ENCODE peak calls at places on chromosomes 11 and 22, in five cellular contexts. D is WERI-Rb-1; A is sigmoid colon; Y is naive thymus-derived CD4-positive, alpha-beta T cell; R is lower leg skin. I is an unnamed sample.

GRCh38 chr22:44221710-44222475 is 41.2 kb downstream of the PARVG start:
- DNase-seq in D (no peak), A (no peak), Y (no peak), R (no peak), I (no peak)

GRCh38 chr22:26800858-26801257 is 143.5 kb downstream of the MIAT start:
- DNase-seq in D (peak), A (no peak), Y (no peak), R (no peak), I (no peak)

GRCh38 chr22:26466196-26466595 is 17.4 kb downstream of the HPS4 start:
- DNase-seq in D (no peak), A (no peak), Y (no peak), R (peak), I (no peak)

GRCh38 chr11:24239930-24240329 is 256.9 kb upstream of the LUZP2 start:
- DNase-seq in D (no peak), A (no peak), Y (no peak), R (no peak), I (no peak)

GRCh38 chr11:43410394-43410793 is 51.7 kb downstream of the TTC17 start:
- DNase-seq in D (no peak), A (no peak), Y (no peak), R (no peak), I (no peak)

GRCh38 chr11:124277809-124278208 is 21.6 kb downstream of the OR8G5 start:
- DNase-seq in D (no peak), A (no peak), Y (no peak), R (no peak), I (no peak)

GRCh38 chr22:43304831-43305230 is 38.3 kb downstream of the SCUBE1 start:
- DNase-seq in D (no peak), A (no peak), Y (no peak), R (no peak), I (no peak)

GRCh38 chr22:45069925-45070324 is 60.1 kb upstream of the PHF21B start:
- DNase-seq in D (no peak), A (no peak), Y (no peak), R (no peak), I (no peak)

GRCh38 chr11:2737876-2738275 is 38.1 kb upstream of the KCNQ1OT1 start:
- DNase-seq in D (no peak), A (no peak), Y (no peak), R (no peak), I (no peak)

GRCh38 chr22:26658671-26659478 is 1.5 kb downstream of the MIAT start:
- DNase-seq in D (peak), A (no peak), Y (peak), R (peak), I (peak)

GRCh38 chr11:45964911-45965389 is 42.5 kb downstream of the LARGE2 start:
- DNase-seq in D (peak), A (peak), Y (peak), R (no peak), I (peak)

GRCh38 chr11:69530278-69531070 is 49.0 kb downstream of the LINC01488 start:
- DNase-seq in D (no peak), A (peak), Y (no peak), R (peak), I (no peak)

GRCh38 chr11:7246179-7246578 is 5.5 kb upstream of the SYT9 start:
- DNase-seq in D (no peak), A (no peak), Y (no peak), R (no peak), I (no peak)

GRCh38 chr11:12968836-12969235 is 40.3 kb upstream of the RASSF10 start:
- DNase-seq in D (no peak), A (no peak), Y (no peak), R (no peak), I (no peak)

GRCh38 chr11:62664405-62665074 is 470 bp downstream of the C11orf98 start:
- DNase-seq in D (peak), A (peak), Y (no peak), R (no peak), I (no peak)

GRCh38 chr11:134038897-134039470 is 29.9 kb upstream of the JAM3 start:
- DNase-seq in D (peak), A (peak), Y (no peak), R (no peak), I (no peak)
- H3K4me3 ChIP-seq in D (peak), A (peak), Y (no peak), R (no peak), I (no peak)

DNA sequence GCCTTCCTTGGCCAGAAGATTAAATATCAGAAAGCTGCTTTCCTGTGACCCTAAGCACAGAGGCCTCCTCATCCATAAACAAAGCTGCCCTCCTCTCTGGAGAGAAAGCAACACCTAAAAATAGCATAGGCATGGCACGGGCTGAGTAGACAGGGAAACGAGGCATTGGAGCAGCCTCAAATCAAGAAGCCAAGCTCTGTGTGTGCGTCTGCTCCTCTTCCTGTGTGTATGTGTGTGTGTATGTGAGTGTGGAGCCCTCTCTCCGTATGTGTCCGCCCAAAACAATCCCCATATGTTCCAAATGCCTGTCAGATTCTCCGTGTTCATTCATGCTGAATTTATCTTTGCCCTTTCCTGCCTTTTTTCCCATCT is 24.0 kb downstream of the KCNJ5 start:
- DNase-seq in D (peak), A (no peak), Y (no peak), R (no peak), I (no peak)
- H3K4me3 ChIP-seq in D (no peak), A (no peak), Y (no peak), R (no peak), I (no peak)

DNA sequence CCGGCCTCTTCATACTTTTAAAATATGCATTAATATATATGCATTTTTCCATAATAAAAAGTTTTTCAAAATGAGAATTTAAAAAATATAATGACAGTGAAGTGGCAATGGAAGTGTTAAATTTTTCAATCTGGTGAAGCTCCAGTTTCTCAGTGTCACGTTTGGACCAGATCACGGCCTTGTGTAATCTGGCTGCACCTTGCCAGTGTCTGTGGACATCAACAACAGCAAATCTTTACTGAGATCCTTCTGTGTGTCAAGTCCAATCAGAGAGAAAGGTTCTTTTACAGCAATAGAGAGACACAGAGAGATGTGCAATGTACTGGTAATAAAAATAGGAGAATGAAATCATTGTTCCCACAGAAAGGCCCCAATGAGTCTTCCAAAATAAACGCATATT is 49.8 kb upstream of the PAK1 start:
- DNase-seq in D (no peak), A (no peak), Y (no peak), R (peak), I (no peak)
- H3K4me3 ChIP-seq in D (no peak), A (no peak), Y (no peak), R (no peak), I (no peak)

GRCh38 chr11:96230686-96231085 is 112.3 kb downstream of the MAML2 start:
- DNase-seq in D (no peak), A (no peak), Y (no peak), R (no peak), I (no peak)

GRCh38 chr11:96228911-96229310 is 114.1 kb downstream of the MAML2 start:
- DNase-seq in D (no peak), A (no peak), Y (no peak), R (no peak), I (no peak)

GRCh38 chr11:96228472-96228871 is 114.5 kb downstream of the MAML2 start:
- DNase-seq in D (no peak), A (peak), Y (no peak), R (peak), I (peak)

GRCh38 chr11:96227244-96227643 is 115.8 kb downstream of the MAML2 start:
- DNase-seq in D (no peak), A (no peak), Y (no peak), R (no peak), I (no peak)

DNA sequence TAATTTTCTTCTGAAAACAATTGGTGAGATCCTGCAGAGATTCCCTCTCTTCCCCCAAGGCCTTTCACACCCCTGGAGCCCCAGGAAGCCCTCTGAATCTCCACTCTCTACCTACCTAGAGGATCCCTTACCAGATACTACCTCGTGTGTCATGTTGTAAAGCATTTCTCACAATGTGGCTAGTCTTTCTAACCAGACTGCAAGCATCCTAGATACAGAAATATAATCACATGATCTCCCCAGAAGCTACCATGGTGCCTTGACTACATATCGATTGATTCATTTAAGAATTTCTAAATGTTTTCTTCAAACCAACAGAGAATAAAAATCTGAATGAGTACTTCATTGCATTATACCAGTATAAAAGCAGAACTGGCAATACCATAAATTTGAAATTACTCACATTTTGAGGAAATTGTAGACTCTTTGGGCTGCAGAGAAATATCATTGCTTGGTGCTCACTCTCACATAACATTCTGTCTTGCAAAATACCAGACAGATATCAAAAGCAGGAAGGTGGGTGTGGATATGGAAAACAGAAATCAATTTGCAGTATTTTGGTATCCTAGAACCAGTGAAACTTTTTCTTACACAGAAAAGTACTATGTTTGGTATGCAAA is 113.5 kb downstream of the MAML2 start:
- DNase-seq in D (no peak), A (no peak), Y (no peak), R (no peak), I (no peak)
- H3K4me3 ChIP-seq in D (no peak), A (no peak), Y (no peak), R (no peak), I (no peak)